ENCODE peak calls at places on chromosomes 11 and 22, in seven cellular contexts. One of them, this sample, is unnamed.

GRCh38 chr11:109808569-109808968 is 284.6 kb upstream of the ZC3H12C start:
- DNase-seq in HCT116: no peak
- DNase-seq in GM23248: peak
- DNase-seq in hepatocyte: no peak
- DNase-seq in MM.1S: no peak
- DNase-seq in neural progenitor cell: no peak
- DNase-seq in PC-3: peak
- DNase-seq in this sample: no peak

GRCh38 chr11:2387266-2387982 is 10.3 kb downstream of the CD81 start:
- DNase-seq in PC-3: no peak
- DNase-seq in HCT116: no peak
- DNase-seq in GM23248: peak
- DNase-seq in MM.1S: peak
- DNase-seq in neural progenitor cell: peak
- DNase-seq in hepatocyte: no peak
- DNase-seq in this sample: no peak

GRCh38 chr11:23311986-23312940 is 452.0 kb upstream of the CCDC179 start:
- DNase-seq in neural progenitor cell: peak
- DNase-seq in MM.1S: no peak
- DNase-seq in HCT116: no peak
- DNase-seq in hepatocyte: no peak
- DNase-seq in GM23248: peak
- DNase-seq in PC-3: peak
- DNase-seq in this sample: peak

GRCh38 chr22:47626428-47627390 is 864.3 kb downstream of the TBC1D22A start:
- DNase-seq in GM23248: no peak
- DNase-seq in HCT116: peak
- DNase-seq in neural progenitor cell: no peak
- DNase-seq in MM.1S: peak
- DNase-seq in PC-3: peak
- DNase-seq in hepatocyte: no peak
- DNase-seq in this sample: no peak

GRCh38 chr11:114062272-114062671 is 2.8 kb downstream of the ZBTB16 start:
- DNase-seq in GM23248: no peak
- DNase-seq in HCT116: no peak
- DNase-seq in neural progenitor cell: no peak
- DNase-seq in MM.1S: no peak
- DNase-seq in hepatocyte: no peak
- DNase-seq in PC-3: no peak
- DNase-seq in this sample: no peak

GRCh38 chr22:45262195-45262930 is 21.7 kb upstream of the KIAA0930 start:
- DNase-seq in HCT116: no peak
- DNase-seq in MM.1S: no peak
- DNase-seq in PC-3: no peak
- DNase-seq in GM23248: no peak
- DNase-seq in hepatocyte: no peak
- DNase-seq in neural progenitor cell: no peak
- DNase-seq in this sample: no peak

GRCh38 chr11:11931461-11932055 is 76.9 kb downstream of the DKK3 start:
- DNase-seq in neural progenitor cell: peak
- DNase-seq in HCT116: peak
- DNase-seq in hepatocyte: peak
- DNase-seq in GM23248: peak
- DNase-seq in MM.1S: peak
- DNase-seq in PC-3: peak
- DNase-seq in this sample: peak

GRCh38 chr11:133956650-133957633 is at the start of gene IGSF9B:
- DNase-seq in hepatocyte: peak
- DNase-seq in neural progenitor cell: peak
- DNase-seq in MM.1S: peak
- DNase-seq in PC-3: peak
- DNase-seq in GM23248: peak
- DNase-seq in HCT116: peak
- DNase-seq in this sample: peak

GRCh38 chr11:35237860-35238715 is 99.1 kb downstream of the CD44 start:
- DNase-seq in PC-3: peak
- DNase-seq in neural progenitor cell: peak
- DNase-seq in HCT116: peak
- DNase-seq in hepatocyte: peak
- DNase-seq in MM.1S: peak
- DNase-seq in GM23248: no peak
- DNase-seq in this sample: peak

GRCh38 chr11:102268083-102268984 is 49.0 kb upstream of the BIRC3 start:
- DNase-seq in HCT116: peak
- DNase-seq in MM.1S: peak
- DNase-seq in GM23248: peak
- DNase-seq in hepatocyte: peak
- DNase-seq in PC-3: peak
- DNase-seq in neural progenitor cell: peak
- DNase-seq in this sample: peak

GRCh38 chr11:115078461-115079438 is 400.4 kb downstream of the NXPE2 start:
- DNase-seq in hepatocyte: no peak
- DNase-seq in neural progenitor cell: no peak
- DNase-seq in MM.1S: no peak
- DNase-seq in PC-3: no peak
- DNase-seq in GM23248: no peak
- DNase-seq in HCT116: no peak
- DNase-seq in this sample: no peak

GRCh38 chr11:71171024-71171423 is 81.4 kb downstream of the SHANK2 start:
- DNase-seq in HCT116: no peak
- DNase-seq in PC-3: no peak
- DNase-seq in neural progenitor cell: no peak
- DNase-seq in hepatocyte: no peak
- DNase-seq in MM.1S: no peak
- DNase-seq in GM23248: no peak
- DNase-seq in this sample: no peak

GRCh38 chr11:117479372-117479771 is 151.7 kb downstream of the CEP164 start:
- DNase-seq in neural progenitor cell: no peak
- DNase-seq in PC-3: no peak
- DNase-seq in GM23248: no peak
- DNase-seq in hepatocyte: no peak
- DNase-seq in MM.1S: no peak
- DNase-seq in HCT116: peak
- DNase-seq in this sample: peak

GRCh38 chr11:60498853-60499252 is 6.3 kb downstream of the MS4A12 start:
- DNase-seq in GM23248: peak
- DNase-seq in PC-3: no peak
- DNase-seq in HCT116: no peak
- DNase-seq in hepatocyte: no peak
- DNase-seq in MM.1S: peak
- DNase-seq in neural progenitor cell: no peak
- DNase-seq in this sample: no peak

GRCh38 chr11:44711113-44711512 is 15.6 kb upstream of the TSPAN18 start:
- DNase-seq in HCT116: no peak
- DNase-seq in hepatocyte: peak
- DNase-seq in neural progenitor cell: peak
- DNase-seq in MM.1S: no peak
- DNase-seq in GM23248: no peak
- DNase-seq in PC-3: no peak
- DNase-seq in this sample: peak
- H3K4me2 ChIP-seq in HCT116: no peak
- H3K4me2 ChIP-seq in hepatocyte: no peak
- H3K4me2 ChIP-seq in neural progenitor cell: peak
- H3K4me2 ChIP-seq in MM.1S: no peak
- H3K4me2 ChIP-seq in GM23248: no peak
- H3K4me2 ChIP-seq in PC-3: no peak
- H3K4me2 ChIP-seq in this sample: peak

GRCh38 chr11:31819533-31820437 is 8.7 kb upstream of the PAX6 start:
- DNase-seq in PC-3: no peak
- DNase-seq in HCT116: no peak
- DNase-seq in hepatocyte: no peak
- DNase-seq in MM.1S: no peak
- DNase-seq in GM23248: no peak
- DNase-seq in neural progenitor cell: peak
- DNase-seq in this sample: peak
- TF ChIP-seq EZH2phosphoT487 in PC-3: no peak
- TF ChIP-seq EZH2phosphoT487 in HCT116: no peak
- TF ChIP-seq EZH2phosphoT487 in hepatocyte: peak
- TF ChIP-seq EZH2phosphoT487 in MM.1S: no peak
- TF ChIP-seq EZH2phosphoT487 in GM23248: no peak
- TF ChIP-seq EZH2phosphoT487 in neural progenitor cell: no peak
- TF ChIP-seq EZH2phosphoT487 in this sample: peak

DNA sequence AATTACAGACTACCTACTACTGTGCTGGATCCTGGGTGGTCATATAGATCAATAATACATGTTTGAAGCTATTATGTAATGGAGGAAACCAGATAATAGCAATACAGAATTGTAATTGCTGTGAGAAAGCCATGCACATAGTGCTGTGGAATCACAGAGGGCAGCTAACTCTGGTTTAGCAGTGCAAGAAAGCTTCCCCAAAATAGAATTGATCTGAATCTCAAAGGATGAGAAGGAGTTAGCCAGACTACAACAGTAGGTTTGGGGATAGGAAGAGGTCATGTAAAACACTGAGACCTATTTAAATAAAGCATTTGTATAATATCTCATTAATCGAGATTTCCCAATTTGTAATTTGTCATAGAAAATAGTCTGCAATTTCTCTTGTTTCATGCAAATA is 7.5 kb downstream of the C11orf58 start:
- DNase-seq in GM23248: no peak
- DNase-seq in hepatocyte: no peak
- DNase-seq in PC-3: no peak
- DNase-seq in HCT116: no peak
- DNase-seq in MM.1S: no peak
- DNase-seq in neural progenitor cell: no peak
- DNase-seq in this sample: no peak
- TF ChIP-seq EZH2 in GM23248: no peak
- TF ChIP-seq EZH2 in hepatocyte: no peak
- TF ChIP-seq EZH2 in PC-3: no peak
- TF ChIP-seq EZH2 in HCT116: no peak
- TF ChIP-seq EZH2 in MM.1S: no peak
- TF ChIP-seq EZH2 in neural progenitor cell: no peak
- TF ChIP-seq EZH2 in this sample: no peak

GRCh38 chr11:126129681-126130671 is 67.3 kb upstream of the CDON start:
- DNase-seq in MM.1S: no peak
- DNase-seq in HCT116: no peak
- DNase-seq in PC-3: no peak
- DNase-seq in GM23248: no peak
- DNase-seq in hepatocyte: no peak
- DNase-seq in neural progenitor cell: no peak
- DNase-seq in this sample: no peak
- H3K4me2 ChIP-seq in MM.1S: no peak
- H3K4me2 ChIP-seq in HCT116: no peak
- H3K4me2 ChIP-seq in PC-3: no peak
- H3K4me2 ChIP-seq in GM23248: no peak
- H3K4me2 ChIP-seq in hepatocyte: no peak
- H3K4me2 ChIP-seq in neural progenitor cell: no peak
- H3K4me2 ChIP-seq in this sample: no peak

GRCh38 chr22:41380993-41381328 is 781 bp upstream of the TEF start:
- DNase-seq in MM.1S: no peak
- DNase-seq in GM23248: peak
- DNase-seq in HCT116: peak
- DNase-seq in neural progenitor cell: no peak
- DNase-seq in hepatocyte: peak
- DNase-seq in PC-3: peak
- DNase-seq in this sample: no peak
- TF ChIP-seq EZH2phosphoT487 in MM.1S: no peak
- TF ChIP-seq EZH2phosphoT487 in GM23248: no peak
- TF ChIP-seq EZH2phosphoT487 in HCT116: no peak
- TF ChIP-seq EZH2phosphoT487 in neural progenitor cell: no peak
- TF ChIP-seq EZH2phosphoT487 in hepatocyte: no peak
- TF ChIP-seq EZH2phosphoT487 in PC-3: no peak
- TF ChIP-seq EZH2phosphoT487 in this sample: no peak

DNA sequence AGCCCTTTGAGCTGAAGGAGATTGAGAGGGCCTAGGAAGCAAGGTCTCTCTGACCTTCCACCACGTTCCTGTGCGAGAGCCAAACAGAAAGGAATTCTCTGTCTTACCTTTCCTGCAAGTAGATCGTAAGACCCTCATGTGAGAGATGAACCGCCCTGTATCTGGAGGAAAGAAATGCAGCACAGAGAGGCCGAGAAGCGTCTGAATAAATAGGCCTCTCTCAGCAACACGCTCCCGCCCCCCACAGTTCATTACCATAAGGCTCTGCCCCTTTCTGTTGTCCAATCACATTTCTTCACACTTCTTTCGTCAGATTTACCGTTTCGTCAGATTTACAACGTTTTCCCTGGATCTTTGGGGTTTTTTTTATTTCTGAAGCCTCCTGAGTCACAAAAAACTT is 90.3 kb downstream of the BLID start:
- DNase-seq in hepatocyte: no peak
- DNase-seq in HCT116: peak
- DNase-seq in neural progenitor cell: no peak
- DNase-seq in PC-3: no peak
- DNase-seq in GM23248: no peak
- DNase-seq in MM.1S: no peak
- DNase-seq in this sample: peak
- TF ChIP-seq EZH2 in hepatocyte: no peak
- TF ChIP-seq EZH2 in HCT116: no peak
- TF ChIP-seq EZH2 in neural progenitor cell: no peak
- TF ChIP-seq EZH2 in PC-3: no peak
- TF ChIP-seq EZH2 in GM23248: no peak
- TF ChIP-seq EZH2 in MM.1S: no peak
- TF ChIP-seq EZH2 in this sample: no peak

GRCh38 chr11:65072631-65072966 is 11.2 kb downstream of the CDCA5 start:
- DNase-seq in MM.1S: no peak
- DNase-seq in neural progenitor cell: no peak
- DNase-seq in HCT116: no peak
- DNase-seq in GM23248: no peak
- DNase-seq in hepatocyte: no peak
- DNase-seq in PC-3: no peak
- DNase-seq in this sample: no peak
- H3K4me2 ChIP-seq in MM.1S: no peak
- H3K4me2 ChIP-seq in neural progenitor cell: no peak
- H3K4me2 ChIP-seq in HCT116: no peak
- H3K4me2 ChIP-seq in GM23248: no peak
- H3K4me2 ChIP-seq in hepatocyte: no peak
- H3K4me2 ChIP-seq in PC-3: no peak
- H3K4me2 ChIP-seq in this sample: no peak

DNA sequence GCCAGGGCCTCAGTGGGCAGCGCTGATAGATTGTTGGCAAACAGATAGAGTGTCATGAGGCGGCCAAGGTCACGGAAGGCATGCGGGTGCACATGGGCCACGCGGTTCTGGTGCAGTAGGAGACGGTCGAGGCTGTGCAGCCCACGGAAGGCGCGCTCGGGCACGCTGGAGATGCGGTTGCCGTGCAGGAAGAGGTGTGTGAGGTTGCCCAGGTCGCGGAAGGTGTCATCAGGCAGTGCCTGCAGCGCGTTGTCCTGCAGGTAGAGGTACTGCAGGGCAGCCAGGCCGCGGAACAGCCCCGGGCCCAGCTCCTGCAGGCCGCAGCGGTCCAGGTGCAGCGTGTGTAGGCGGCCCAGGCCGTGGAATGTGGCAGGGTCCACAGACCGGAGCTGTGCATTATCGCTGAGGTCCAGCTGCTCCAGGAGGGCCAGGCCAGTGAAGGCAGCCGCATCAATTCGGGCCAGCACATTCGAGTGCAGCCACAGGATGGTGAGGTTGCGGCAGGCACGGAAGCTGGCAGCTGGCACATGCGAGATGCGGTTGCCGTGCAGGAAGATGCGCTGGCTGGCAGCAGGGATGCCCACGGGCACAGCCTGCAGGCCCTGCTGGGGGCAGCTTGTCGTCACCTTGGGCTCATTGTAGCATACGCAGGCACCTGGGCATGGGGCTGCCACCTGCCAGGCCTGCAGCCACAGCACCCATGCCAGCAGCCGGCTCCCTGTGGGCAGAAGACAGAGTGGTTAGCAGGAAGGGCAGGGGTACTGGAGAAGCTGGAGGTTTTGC is 25.5 kb downstream of the RTN4R start:
- DNase-seq in GM23248: no peak
- DNase-seq in neural progenitor cell: no peak
- DNase-seq in HCT116: no peak
- DNase-seq in MM.1S: no peak
- DNase-seq in hepatocyte: no peak
- DNase-seq in PC-3: no peak
- DNase-seq in this sample: no peak
- TF ChIP-seq EZH2phosphoT487 in GM23248: no peak
- TF ChIP-seq EZH2phosphoT487 in neural progenitor cell: no peak
- TF ChIP-seq EZH2phosphoT487 in HCT116: no peak
- TF ChIP-seq EZH2phosphoT487 in MM.1S: no peak
- TF ChIP-seq EZH2phosphoT487 in hepatocyte: no peak
- TF ChIP-seq EZH2phosphoT487 in PC-3: no peak
- TF ChIP-seq EZH2phosphoT487 in this sample: no peak

GRCh38 chr22:33919591-33920501 is at the start of gene LARGE1:
- DNase-seq in PC-3: no peak
- DNase-seq in neural progenitor cell: peak
- DNase-seq in hepatocyte: peak
- DNase-seq in MM.1S: peak
- DNase-seq in GM23248: peak
- DNase-seq in HCT116: no peak
- DNase-seq in this sample: peak
- TF ChIP-seq EZH2 in PC-3: no peak
- TF ChIP-seq EZH2 in neural progenitor cell: no peak
- TF ChIP-seq EZH2 in hepatocyte: no peak
- TF ChIP-seq EZH2 in MM.1S: no peak
- TF ChIP-seq EZH2 in GM23248: no peak
- TF ChIP-seq EZH2 in HCT116: no peak
- TF ChIP-seq EZH2 in this sample: no peak

This sample was measured in GM23338.